ENCODE peak calls at places on chromosome 1, in four cellular contexts. X is SK-N-SH, G is WTC11, R is K562. J is an unnamed sample.

GRCh38 chr1:230818881-230819280 is 49.4 kb downstream of the C1orf198 start:
- DNase-seq in X (no peak), G (no peak), R (no peak), J (no peak)

GRCh38 chr1:33060579-33061083 is 20.3 kb upstream of the AZIN2 start:
- DNase-seq in X (no peak), G (no peak), R (no peak), J (no peak)

GRCh38 chr1:60132108-60132507 is 58.5 kb upstream of the C1orf87 start:
- DNase-seq in X (no peak), G (no peak), R (no peak), J (no peak)

GRCh38 chr1:234725177-234726132 is 115.5 kb upstream of the IRF2BP2 start:
- DNase-seq in X (no peak), G (no peak), R (peak; percentile 56), J (no peak)

GRCh38 chr1:34974626-34975025 is 10.5 kb downstream of the TMEM35B start:
- DNase-seq in X (no peak), G (no peak), R (no peak), J (no peak)

GRCh38 chr1:26530898-26531598 is 1.5 kb downstream of the RPS6KA1 start:
- DNase-seq in X (peak; percentile 51), G (peak; percentile 80), R (peak; percentile 80), J (peak; percentile 87)

GRCh38 chr1:229094476-229095311 is 176.2 kb upstream of the RAB4A start:
- DNase-seq in X (no peak), G (no peak), R (no peak), J (no peak)

GRCh38 chr1:93617670-93618488 is 63.8 kb downstream of the BCAR3 start:
- DNase-seq in X (no peak), G (no peak), R (no peak), J (peak; percentile 94)

GRCh38 chr1:205481629-205482071 is 22.8 kb upstream of the CDK18 start:
- DNase-seq in X (no peak), G (no peak), R (no peak), J (no peak)

GRCh38 chr1:183029591-183030000 is 6.4 kb downstream of the LAMC1 start:
- DNase-seq in X (no peak), G (no peak), R (no peak), J (peak; percentile 72)

GRCh38 chr1:202105571-202106339 is 17.0 kb upstream of the GPR37L1 start:
- DNase-seq in X (no peak), G (peak; percentile 83), R (peak; percentile 89), J (no peak)

GRCh38 chr1:206761369-206761768 is 9.2 kb upstream of the IL19 start:
- DNase-seq in X (peak; percentile 59), G (no peak), R (no peak), J (no peak)

GRCh38 chr1:177163844-177164379 is 600 bp downstream of the ASTN1 start:
- DNase-seq in X (no peak), G (peak; percentile 20), R (no peak), J (no peak)

GRCh38 chr1:175146535-175147213 is 45.9 kb downstream of the KIAA0040 start:
- DNase-seq in X (peak; percentile 85), G (peak; percentile 91), R (peak; percentile 84), J (peak; percentile 31)

GRCh38 chr1:161094481-161094880 is 3.7 kb upstream of the KLHDC9 start:
- DNase-seq in X (no peak), G (no peak), R (no peak), J (no peak)

GRCh38 chr1:159208460-159208825 is 3.8 kb downstream of the ACKR1 start:
- DNase-seq in X (no peak), G (peak; percentile 54), R (no peak), J (no peak)

GRCh38 chr1:208349679-208350330 is 105.6 kb upstream of the PLXNA2 start:
- DNase-seq in X (no peak), G (no peak), R (no peak), J (no peak)

GRCh38 chr1:218377143-218377660 is 32.1 kb downstream of the TGFB2 start:
- DNase-seq in X (no peak), G (no peak), R (peak; percentile 31), J (peak; percentile 77)

GRCh38 chr1:1683104-1683905 is 9.3 kb downstream of the SLC35E2B start:
- DNase-seq in X (peak; percentile 10), G (peak; percentile 56), R (no peak), J (no peak)

GRCh38 chr1:236516929-236517704 is 6.7 kb upstream of the LGALS8 start:
- DNase-seq in X (no peak), G (no peak), R (no peak), J (peak; percentile 93)

GRCh38 chr1:38153426-38154088 is 107.0 kb upstream of the POU3F1 start:
- DNase-seq in X (no peak), G (no peak), R (no peak), J (no peak)

GRCh38 chr1:78286686-78287085 is 204.1 kb upstream of the PTGFR start:
- DNase-seq in X (no peak), G (no peak), R (no peak), J (no peak)

GRCh38 chr1:110019790-110020189 is 14.6 kb upstream of the STRIP1 start:
- DNase-seq in X (no peak), G (no peak), R (no peak), J (no peak)

GRCh38 chr1:85578321-85579295 is 2.0 kb upstream of the CCN1 start:
- DNase-seq in X (peak; percentile 68), G (no peak), R (no peak), J (peak; percentile 40)

GRCh38 chr1:31944205-31945089 is 6.3 kb upstream of the PTP4A2 start:
- DNase-seq in X (no peak), G (peak; percentile 96), R (peak; percentile 98), J (peak; percentile 46)

GRCh38 chr1:53869454-53870117 is 20.0 kb downstream of the YIPF1 start:
- DNase-seq in X (no peak), G (no peak), R (no peak), J (no peak)

GRCh38 chr1:18735369-18735997 is 104.8 kb downstream of the PAX7 start:
- DNase-seq in X (no peak), G (no peak), R (no peak), J (no peak)

GRCh38 chr1:20323613-20323920 is 32.9 kb downstream of the VWA5B1 start:
- DNase-seq in X (no peak), G (no peak), R (no peak), J (no peak)

DNA sequence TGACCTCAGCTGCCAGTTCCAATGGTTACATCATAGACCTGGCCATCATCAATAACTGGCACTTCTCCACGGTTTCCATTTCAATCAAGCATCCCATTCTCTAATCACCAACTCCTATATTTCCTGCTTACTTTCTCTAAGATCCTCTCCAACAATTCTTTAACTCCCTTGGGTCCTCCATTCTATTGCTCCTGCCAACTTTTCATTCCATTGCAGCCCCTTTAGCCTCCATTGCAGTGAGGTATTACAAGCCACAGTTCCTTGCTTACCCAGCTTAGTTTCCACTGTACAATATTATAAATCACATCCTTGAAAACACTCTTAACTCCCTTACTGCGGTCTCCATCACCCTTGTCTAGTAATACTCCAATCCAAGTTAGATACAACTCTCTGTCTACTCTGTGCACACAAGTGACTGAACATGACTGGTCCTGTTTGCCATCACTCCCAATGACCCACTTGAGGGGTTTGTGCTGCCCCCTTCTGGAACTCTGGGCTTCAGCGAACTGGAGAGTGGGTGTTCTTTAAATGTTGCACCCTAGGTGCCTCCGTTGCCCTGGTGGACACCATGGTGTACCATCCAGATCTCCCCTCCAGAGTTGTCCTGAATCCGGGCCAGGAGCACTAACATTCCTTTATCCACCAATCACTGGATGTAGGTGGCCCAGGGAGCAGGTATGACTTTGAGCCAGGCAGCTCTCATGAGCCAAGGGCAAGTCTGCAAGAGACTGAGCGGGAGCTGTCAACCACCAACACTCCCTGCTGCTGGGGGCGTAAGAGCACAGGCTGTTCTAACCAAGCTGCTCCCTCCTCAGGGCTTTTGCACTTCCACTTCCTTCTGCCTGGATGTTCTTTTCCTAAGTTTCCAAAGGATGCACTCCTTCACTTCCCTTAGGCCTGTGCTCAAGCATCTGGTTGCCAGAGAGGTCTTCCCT is 3.7 kb upstream of the FNDC7 start:
- DNase-seq in X (no peak), G (peak; percentile 72), R (peak; percentile 59), J (no peak)
- TF ChIP-seq FOXJ3 in X (no peak), G (no peak), R (no peak), J (no peak)

DNA sequence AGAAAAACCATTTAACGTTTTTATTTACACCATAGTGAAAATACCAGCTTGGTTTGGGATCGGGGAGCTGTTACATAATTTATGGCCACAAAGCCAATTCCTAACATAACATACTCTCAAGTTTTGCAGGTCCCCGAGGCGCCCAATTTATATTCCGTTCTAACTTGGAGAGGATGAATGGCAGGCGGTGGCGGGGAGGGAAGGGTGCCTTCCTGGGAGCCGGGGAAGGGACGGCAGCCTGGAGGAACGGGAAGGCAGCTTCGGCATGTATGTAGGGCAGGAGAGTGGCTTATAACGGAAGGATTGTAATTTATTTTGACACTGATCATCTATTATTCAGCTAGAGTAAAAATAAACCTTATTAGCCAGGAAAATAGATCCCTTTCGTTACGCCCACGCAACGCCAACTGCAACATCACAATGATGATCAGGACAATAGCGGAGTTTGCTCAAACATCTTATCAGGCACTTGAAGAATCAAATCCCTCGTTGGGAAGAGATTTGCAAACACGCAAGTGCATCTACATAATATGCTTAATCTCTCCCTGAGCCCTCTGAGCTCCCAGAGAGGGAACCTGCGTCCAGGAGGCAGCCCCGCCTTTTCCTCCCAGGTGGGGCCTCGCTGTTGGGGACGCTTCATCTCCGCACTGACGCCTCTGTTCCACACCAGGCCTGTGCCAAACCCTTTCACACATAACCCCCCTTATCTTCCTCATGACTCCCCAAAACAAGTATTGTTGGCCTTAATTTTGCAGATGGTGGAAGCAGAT is 93.7 kb upstream of the C1orf174 start:
- DNase-seq in X (no peak), G (no peak), R (no peak), J (no peak)
- TF ChIP-seq FOXJ3 in X (no peak), G (no peak), R (no peak), J (no peak)

GRCh38 chr1:72034827-72035226 is 247.5 kb downstream of the NEGR1 start:
- DNase-seq in X (no peak), G (peak; percentile 37), R (no peak), J (no peak)
- TF ChIP-seq FOXJ3 in X (no peak), G (no peak), R (no peak), J (no peak)

DNA sequence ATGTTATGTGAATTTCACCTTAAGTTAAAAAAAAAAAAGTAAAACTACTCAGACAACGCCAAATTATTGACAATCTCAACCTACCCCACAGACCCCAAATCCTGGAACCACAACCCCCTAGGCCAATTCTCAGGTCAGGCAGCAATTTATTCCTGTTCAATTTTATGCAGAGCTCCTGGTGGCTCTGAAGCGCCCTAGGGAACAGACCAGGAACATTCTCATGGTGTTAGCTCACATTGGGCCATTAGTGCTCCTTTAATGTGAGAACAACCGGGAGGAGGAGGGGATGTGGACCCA is 442 bp upstream of the PSEN2 start:
- DNase-seq in X (no peak), G (no peak), R (no peak), J (no peak)
- TF ChIP-seq FOXJ3 in X (no peak), G (no peak), R (no peak), J (no peak)